ENCODE peak calls at places on chromosomes 3 and 15, in eight cellular contexts. P is psoas muscle, A is ascending aorta, L is astrocyte, R is sigmoid colon, D is ovary, O is DND-41, W is hepatocyte. Q is an unnamed sample.
A peak's percentile ranks its signal among the peaks of the same experiment; 100 is the strongest.

GRCh38 chr15:55823191-55823670 is 80.3 kb upstream of the PRTG start:
- DNase-seq in O (no peak), L (peak; percentile 96), P (no peak), R (no peak), W (peak; percentile 17), D (no peak), A (no peak), Q (no peak)

GRCh38 chr3:52121813-52122212 is 32.4 kb downstream of the POC1A start:
- DNase-seq in L (no peak), P (peak; percentile 45), W (no peak), O (no peak), A (no peak), D (no peak), R (peak; percentile 63), Q (no peak)

GRCh38 chr3:121477589-121477988 is 68.2 kb downstream of the POLQ start:
- DNase-seq in L (peak; percentile 80), O (no peak), D (no peak), W (no peak), P (no peak), R (no peak), A (no peak), Q (no peak)

GRCh38 chr3:59079962-59080361 is 30.1 kb upstream of the CFAP20DC start:
- DNase-seq in L (no peak), P (no peak), A (no peak), R (no peak), D (no peak), O (no peak), W (no peak), Q (no peak)

GRCh38 chr3:125147491-125147820 is 65.1 kb downstream of the SLC12A8 start:
- DNase-seq in A (no peak), R (no peak), P (no peak), O (no peak), L (no peak), W (no peak), D (no peak), Q (no peak)

GRCh38 chr3:43534676-43535075 is 87.1 kb downstream of the ANO10 start:
- DNase-seq in P (no peak), A (no peak), O (no peak), D (no peak), L (no peak), R (no peak), W (no peak), Q (no peak)

GRCh38 chr15:31197497-31198414 is 96.2 kb upstream of the TRPM1 start:
- DNase-seq in P (no peak), L (no peak), W (peak; percentile 54), A (no peak), O (peak; percentile 26), D (no peak), R (no peak), Q (peak; percentile 47)

GRCh38 chr3:100483529-100483928 is 8.9 kb upstream of the TMEM45A start:
- DNase-seq in W (no peak), O (no peak), L (no peak), P (no peak), D (no peak), R (no peak), A (no peak), Q (no peak)

GRCh38 chr15:31278544-31279220 is 48.0 kb upstream of the KLF13 start:
- DNase-seq in A (peak; percentile 44), L (no peak), P (peak; percentile 44), O (peak; percentile 3), D (no peak), W (no peak), R (peak; percentile 60), Q (no peak)

GRCh38 chr15:67843092-67843501 is 3.3 kb upstream of the RNU6-1 start:
- DNase-seq in W (no peak), A (no peak), R (no peak), D (no peak), O (no peak), L (no peak), P (no peak), Q (no peak)

GRCh38 chr15:50116477-50116876 is 2.6 kb downstream of the ATP8B4 start:
- DNase-seq in L (no peak), A (no peak), D (no peak), W (no peak), P (no peak), R (no peak), O (no peak), Q (no peak)

GRCh38 chr3:159881828-159882309 is 106.8 kb upstream of the IL12A start:
- DNase-seq in L (peak; percentile 36), D (no peak), W (no peak), O (no peak), A (no peak), R (peak; percentile 67), P (peak; percentile 80), Q (peak; percentile 27)

GRCh38 chr3:120558784-120559227 is 37.3 kb upstream of the NDUFB4 start:
- DNase-seq in L (peak; percentile 73), O (peak; percentile 77), P (peak; percentile 92), R (peak; percentile 96), D (peak; percentile 89), A (peak; percentile 93), W (peak; percentile 93), Q (peak; percentile 86)

GRCh38 chr15:41559489-41560177 is 621 bp downstream of the TYRO3 start:
- DNase-seq in P (peak; percentile 57), D (peak; percentile 66), A (peak; percentile 70), O (no peak), W (peak; percentile 45), R (no peak), L (no peak), Q (no peak)

GRCh38 chr3:167602041-167602440 is 51.7 kb downstream of the WDR49 start:
- DNase-seq in L (no peak), W (no peak), R (no peak), A (no peak), O (no peak), D (no peak), P (no peak), Q (no peak)

GRCh38 chr3:70885636-70886035 is 573.2 kb upstream of the MDFIC2 start:
- DNase-seq in A (no peak), W (no peak), L (no peak), P (no peak), R (no peak), D (no peak), O (no peak), Q (no peak)

GRCh38 chr3:192892981-192893827 is 24.5 kb downstream of the MB21D2 start:
- DNase-seq in O (peak; percentile 22), R (peak; percentile 78), P (peak; percentile 53), D (no peak), A (peak; percentile 81), L (peak; percentile 98), W (peak; percentile 55), Q (peak; percentile 53)

GRCh38 chr3:151008699-151009098 is 36.2 kb upstream of the CLRN1 start:
- DNase-seq in R (no peak), L (peak; percentile 40), A (no peak), W (peak; percentile 37), P (no peak), O (no peak), D (no peak), Q (no peak)

GRCh38 chr15:57031605-57032004 is 113.2 kb downstream of the TCF12 start:
- DNase-seq in L (peak; percentile 49), A (no peak), O (no peak), P (no peak), D (peak; percentile 40), R (peak; percentile 70), W (peak; percentile 35), Q (no peak)

GRCh38 chr3:63921741-63922482 is 9.7 kb upstream of the SCAANT1 start:
- DNase-seq in W (no peak), P (no peak), O (no peak), D (no peak), L (no peak), R (no peak), A (no peak), Q (no peak)

GRCh38 chr3:50574280-50574831 is 5.0 kb downstream of the HEMK1 start:
- DNase-seq in R (no peak), O (peak; percentile 82), W (no peak), A (no peak), L (no peak), P (no peak), D (no peak), Q (no peak)

GRCh38 chr3:69231929-69232437 is 109.6 kb upstream of the LMOD3 start:
- DNase-seq in R (no peak), W (peak; percentile 60), O (no peak), P (no peak), L (peak; percentile 51), D (no peak), A (no peak), Q (no peak)
- H3K27ac ChIP-seq in R (no peak overlapping the region), W (peak overlapping the region; percentile 46), O (no peak overlapping the region), P (no peak overlapping the region), L (no peak overlapping the region), D (no peak overlapping the region), A (no peak overlapping the region), Q (no peak overlapping the region)

DNA sequence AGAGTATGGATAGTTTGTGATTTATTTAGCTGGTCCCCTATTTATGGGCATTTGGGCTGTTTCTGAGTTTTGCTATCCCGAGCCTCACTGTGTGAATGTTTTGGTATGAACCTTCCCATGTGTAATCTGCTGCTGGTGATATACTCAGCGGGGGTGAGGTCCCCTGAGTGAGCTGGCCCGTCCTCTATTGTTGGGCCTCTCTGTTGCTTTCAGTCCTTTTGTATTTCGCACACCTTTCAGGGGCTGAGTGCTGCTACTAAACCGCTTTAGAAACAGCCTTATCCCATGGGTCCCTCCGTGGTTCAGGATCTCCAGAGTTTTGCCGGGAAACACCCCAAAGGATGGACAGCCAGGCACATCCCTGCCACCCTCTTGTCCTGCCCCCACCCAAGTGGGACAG is 94.5 kb downstream of the WNT7A start:
- DNase-seq in O (no peak), D (no peak), A (no peak), P (no peak), W (no peak), R (no peak), L (no peak), Q (no peak)
- H3K4me1 ChIP-seq in O (no peaks in the 10 kb centered on the region), D (no peaks in the 10 kb centered on the region), A (no peaks in the 10 kb centered on the region), P (no peaks in the 10 kb centered on the region), W (no peaks in the 10 kb centered on the region), R (no peaks in the 10 kb centered on the region), L (no peaks in the 10 kb centered on the region), Q (no peaks in the 10 kb centered on the region)

GRCh38 chr15:82737975-82738374 is 28.3 kb upstream of the AP3B2 start:
- DNase-seq in L (no peak), O (no peak), D (no peak), A (no peak), W (no peak), R (no peak), P (no peak), Q (no peak)
- H3K27ac ChIP-seq in L (no peak overlapping the region), O (no peak overlapping the region), D (no peak overlapping the region), A (no peak overlapping the region), W (no peak overlapping the region), R (no peak overlapping the region), P (no peak overlapping the region), Q (no peak overlapping the region)

DNA sequence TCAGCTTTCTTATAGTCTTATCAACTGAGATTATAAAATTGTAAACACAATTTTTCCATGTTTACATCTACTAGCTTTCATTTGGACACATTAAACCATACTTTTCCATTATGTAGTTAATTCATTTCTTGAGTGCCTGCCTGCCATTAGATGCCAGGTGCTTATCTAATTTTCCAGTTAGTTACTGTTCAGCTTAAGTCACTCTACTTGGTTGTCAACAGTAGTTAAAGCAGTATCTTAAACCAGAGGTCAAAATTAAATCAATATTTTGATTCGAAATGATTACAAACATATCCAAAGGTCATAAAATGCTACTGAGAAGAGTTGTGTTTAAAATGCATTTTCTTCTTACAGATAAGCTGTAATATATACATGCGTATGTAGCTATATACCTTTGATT is 56.2 kb upstream of the UBP1 start:
- DNase-seq in R (no peak), D (no peak), W (no peak), P (no peak), L (no peak), A (no peak), O (no peak), Q (no peak)
- H3K4me1 ChIP-seq in R (no peaks in the 10 kb centered on the region), D (no peaks in the 10 kb centered on the region), W (no peaks in the 10 kb centered on the region), P (no peaks in the 10 kb centered on the region), L (no peaks in the 10 kb centered on the region), A (no peaks in the 10 kb centered on the region), O (no peaks in the 10 kb centered on the region), Q (no peaks in the 10 kb centered on the region)

Q was measured in heart right ventricle.